ENCODE peak calls at places on chromosomes 13 and 19, in ten cellular contexts. One of them, this sample, is unnamed.

GRCh38 chr13:106246817-106247216 is 288.6 kb downstream of the EFNB2 start:
- DNase-seq in WTC11: no peak
- DNase-seq in transverse colon: no peak
- DNase-seq in endothelial cell: no peak
- DNase-seq in anterior cingulate cortex: no peak
- DNase-seq in OCI-LY7: no peak
- DNase-seq in kidney glomerular epithelial cell: no peak
- DNase-seq in nucleus accumbens: no peak
- DNase-seq in HEK293T: no peak
- DNase-seq in activated CD4-positive, alpha-beta T cell treated with anti-CD3 and anti-CD28 coated beads for 48 hours: no peak
- DNase-seq in this sample: no peak

GRCh38 chr19:38264486-38265212 is at the start of gene SPINT2:
- DNase-seq in anterior cingulate cortex: no peak
- DNase-seq in kidney glomerular epithelial cell: no peak
- DNase-seq in nucleus accumbens: no peak
- DNase-seq in endothelial cell: peak
- DNase-seq in HEK293T: peak
- DNase-seq in transverse colon: no peak
- DNase-seq in OCI-LY7: peak
- DNase-seq in WTC11: peak
- DNase-seq in activated CD4-positive, alpha-beta T cell treated with anti-CD3 and anti-CD28 coated beads for 48 hours: peak
- DNase-seq in this sample: no peak

GRCh38 chr19:6509118-6509971 is 7.2 kb upstream of the TUBB4A start:
- DNase-seq in HEK293T: no peak
- DNase-seq in anterior cingulate cortex: peak
- DNase-seq in kidney glomerular epithelial cell: no peak
- DNase-seq in endothelial cell: no peak
- DNase-seq in OCI-LY7: no peak
- DNase-seq in nucleus accumbens: peak
- DNase-seq in WTC11: no peak
- DNase-seq in activated CD4-positive, alpha-beta T cell treated with anti-CD3 and anti-CD28 coated beads for 48 hours: no peak
- DNase-seq in transverse colon: no peak
- DNase-seq in this sample: no peak

GRCh38 chr13:36543671-36544070 is 111.4 kb downstream of the CCNA1 start:
- DNase-seq in WTC11: no peak
- DNase-seq in nucleus accumbens: no peak
- DNase-seq in endothelial cell: no peak
- DNase-seq in HEK293T: no peak
- DNase-seq in activated CD4-positive, alpha-beta T cell treated with anti-CD3 and anti-CD28 coated beads for 48 hours: no peak
- DNase-seq in anterior cingulate cortex: no peak
- DNase-seq in transverse colon: no peak
- DNase-seq in OCI-LY7: no peak
- DNase-seq in kidney glomerular epithelial cell: peak
- DNase-seq in this sample: no peak

GRCh38 chr19:17654993-17655392 is 33.2 kb downstream of the UNC13A start:
- DNase-seq in kidney glomerular epithelial cell: no peak
- DNase-seq in endothelial cell: no peak
- DNase-seq in OCI-LY7: peak
- DNase-seq in activated CD4-positive, alpha-beta T cell treated with anti-CD3 and anti-CD28 coated beads for 48 hours: peak
- DNase-seq in nucleus accumbens: no peak
- DNase-seq in transverse colon: peak
- DNase-seq in WTC11: peak
- DNase-seq in anterior cingulate cortex: no peak
- DNase-seq in HEK293T: no peak
- DNase-seq in this sample: peak

GRCh38 chr13:44755872-44756271 is 179.7 kb upstream of the TSC22D1 start:
- DNase-seq in OCI-LY7: no peak
- DNase-seq in WTC11: no peak
- DNase-seq in transverse colon: no peak
- DNase-seq in anterior cingulate cortex: no peak
- DNase-seq in activated CD4-positive, alpha-beta T cell treated with anti-CD3 and anti-CD28 coated beads for 48 hours: no peak
- DNase-seq in nucleus accumbens: no peak
- DNase-seq in endothelial cell: no peak
- DNase-seq in HEK293T: no peak
- DNase-seq in kidney glomerular epithelial cell: peak
- DNase-seq in this sample: no peak

GRCh38 chr19:18741124-18741493 is 50.0 kb downstream of the COMP start:
- DNase-seq in nucleus accumbens: no peak
- DNase-seq in WTC11: no peak
- DNase-seq in kidney glomerular epithelial cell: no peak
- DNase-seq in anterior cingulate cortex: no peak
- DNase-seq in activated CD4-positive, alpha-beta T cell treated with anti-CD3 and anti-CD28 coated beads for 48 hours: no peak
- DNase-seq in OCI-LY7: no peak
- DNase-seq in endothelial cell: no peak
- DNase-seq in transverse colon: no peak
- DNase-seq in HEK293T: no peak
- DNase-seq in this sample: no peak

GRCh38 chr13:111359237-111359915 is 38.9 kb downstream of the TEX29 start:
- DNase-seq in anterior cingulate cortex: no peak
- DNase-seq in activated CD4-positive, alpha-beta T cell treated with anti-CD3 and anti-CD28 coated beads for 48 hours: no peak
- DNase-seq in kidney glomerular epithelial cell: no peak
- DNase-seq in nucleus accumbens: no peak
- DNase-seq in transverse colon: no peak
- DNase-seq in endothelial cell: no peak
- DNase-seq in OCI-LY7: no peak
- DNase-seq in WTC11: peak
- DNase-seq in HEK293T: no peak
- DNase-seq in this sample: no peak

GRCh38 chr19:13115936-13116281 is 631 bp downstream of the TRMT1 start:
- DNase-seq in endothelial cell: no peak
- DNase-seq in HEK293T: no peak
- DNase-seq in anterior cingulate cortex: no peak
- DNase-seq in nucleus accumbens: no peak
- DNase-seq in kidney glomerular epithelial cell: no peak
- DNase-seq in transverse colon: no peak
- DNase-seq in WTC11: no peak
- DNase-seq in activated CD4-positive, alpha-beta T cell treated with anti-CD3 and anti-CD28 coated beads for 48 hours: peak
- DNase-seq in OCI-LY7: no peak
- DNase-seq in this sample: no peak

GRCh38 chr19:11538232-11539036 is at the start of gene CNN1:
- DNase-seq in nucleus accumbens: no peak
- DNase-seq in anterior cingulate cortex: no peak
- DNase-seq in OCI-LY7: no peak
- DNase-seq in HEK293T: no peak
- DNase-seq in transverse colon: peak
- DNase-seq in WTC11: peak
- DNase-seq in endothelial cell: peak
- DNase-seq in kidney glomerular epithelial cell: no peak
- DNase-seq in activated CD4-positive, alpha-beta T cell treated with anti-CD3 and anti-CD28 coated beads for 48 hours: no peak
- DNase-seq in this sample: no peak

GRCh38 chr19:2034729-2035589 is 16.1 kb downstream of the MKNK2 start:
- DNase-seq in endothelial cell: peak
- DNase-seq in activated CD4-positive, alpha-beta T cell treated with anti-CD3 and anti-CD28 coated beads for 48 hours: peak
- DNase-seq in WTC11: peak
- DNase-seq in nucleus accumbens: no peak
- DNase-seq in anterior cingulate cortex: no peak
- DNase-seq in transverse colon: peak
- DNase-seq in HEK293T: peak
- DNase-seq in kidney glomerular epithelial cell: no peak
- DNase-seq in OCI-LY7: peak
- DNase-seq in this sample: peak

GRCh38 chr19:16406356-16406755 is 65.4 kb downstream of the EPS15L1 start:
- DNase-seq in OCI-LY7: no peak
- DNase-seq in WTC11: no peak
- DNase-seq in transverse colon: no peak
- DNase-seq in HEK293T: no peak
- DNase-seq in activated CD4-positive, alpha-beta T cell treated with anti-CD3 and anti-CD28 coated beads for 48 hours: no peak
- DNase-seq in kidney glomerular epithelial cell: no peak
- DNase-seq in nucleus accumbens: no peak
- DNase-seq in endothelial cell: no peak
- DNase-seq in anterior cingulate cortex: no peak
- DNase-seq in this sample: no peak

GRCh38 chr19:20038358-20039202 is 725 bp downstream of the ZNF682 start:
- DNase-seq in kidney glomerular epithelial cell: no peak
- DNase-seq in WTC11: no peak
- DNase-seq in HEK293T: no peak
- DNase-seq in endothelial cell: no peak
- DNase-seq in OCI-LY7: peak
- DNase-seq in nucleus accumbens: no peak
- DNase-seq in transverse colon: no peak
- DNase-seq in anterior cingulate cortex: no peak
- DNase-seq in activated CD4-positive, alpha-beta T cell treated with anti-CD3 and anti-CD28 coated beads for 48 hours: no peak
- DNase-seq in this sample: no peak

GRCh38 chr19:8571006-8571411 is 6.2 kb downstream of the MYO1F start:
- DNase-seq in endothelial cell: no peak
- DNase-seq in kidney glomerular epithelial cell: no peak
- DNase-seq in WTC11: no peak
- DNase-seq in nucleus accumbens: no peak
- DNase-seq in activated CD4-positive, alpha-beta T cell treated with anti-CD3 and anti-CD28 coated beads for 48 hours: peak
- DNase-seq in anterior cingulate cortex: peak
- DNase-seq in HEK293T: no peak
- DNase-seq in transverse colon: peak
- DNase-seq in OCI-LY7: no peak
- DNase-seq in this sample: peak

GRCh38 chr19:55383789-55384575 is at the start of gene TMEM238:
- DNase-seq in nucleus accumbens: peak
- DNase-seq in endothelial cell: peak
- DNase-seq in activated CD4-positive, alpha-beta T cell treated with anti-CD3 and anti-CD28 coated beads for 48 hours: peak
- DNase-seq in anterior cingulate cortex: peak
- DNase-seq in HEK293T: no peak
- DNase-seq in OCI-LY7: peak
- DNase-seq in kidney glomerular epithelial cell: no peak
- DNase-seq in transverse colon: peak
- DNase-seq in WTC11: peak
- DNase-seq in this sample: peak

GRCh38 chr13:80529734-80530133 is 188.8 kb upstream of the SPRY2 start:
- DNase-seq in endothelial cell: no peak
- DNase-seq in OCI-LY7: no peak
- DNase-seq in transverse colon: no peak
- DNase-seq in WTC11: no peak
- DNase-seq in kidney glomerular epithelial cell: peak
- DNase-seq in activated CD4-positive, alpha-beta T cell treated with anti-CD3 and anti-CD28 coated beads for 48 hours: no peak
- DNase-seq in anterior cingulate cortex: no peak
- DNase-seq in HEK293T: no peak
- DNase-seq in nucleus accumbens: no peak
- DNase-seq in this sample: no peak

GRCh38 chr19:41218615-41219507 is at the start of gene AXL:
- DNase-seq in kidney glomerular epithelial cell: peak
- DNase-seq in transverse colon: peak
- DNase-seq in WTC11: peak
- DNase-seq in nucleus accumbens: peak
- DNase-seq in endothelial cell: peak
- DNase-seq in activated CD4-positive, alpha-beta T cell treated with anti-CD3 and anti-CD28 coated beads for 48 hours: peak
- DNase-seq in OCI-LY7: no peak
- DNase-seq in anterior cingulate cortex: peak
- DNase-seq in HEK293T: no peak
- DNase-seq in this sample: no peak